ENCODE peak calls at places on chromosome X, in four cellular contexts. One of them, this sample, is unnamed. For H4K20me1 and H3K4me1, the result is how much of the 10 kb centered on the place peaks cover.

GRCh38 chrX:106247162-106247561 is 79.1 kb downstream of the PWWP3B start:
- DNase-seq in PC-3: peak
- DNase-seq in keratinocyte: no peak
- DNase-seq in IMR-90: no peak
- DNase-seq in this sample: no peak

GRCh38 chrX:25105251-25105650 is 89.5 kb upstream of the ARX start:
- DNase-seq in IMR-90: no peak
- DNase-seq in PC-3: no peak
- DNase-seq in keratinocyte: no peak
- DNase-seq in this sample: peak

GRCh38 chrX:131821945-131822622 is 201.0 kb upstream of the STK26 start:
- DNase-seq in keratinocyte: no peak
- DNase-seq in IMR-90: peak
- DNase-seq in PC-3: no peak
- DNase-seq in this sample: no peak

GRCh38 chrX:29231800-29232199 is 644.6 kb downstream of the IL1RAPL1 start:
- DNase-seq in PC-3: peak
- DNase-seq in IMR-90: peak
- DNase-seq in keratinocyte: no peak
- DNase-seq in this sample: no peak

GRCh38 chrX:31871989-31872388 is 800.1 kb upstream of the FTHL17 start:
- DNase-seq in IMR-90: no peak
- DNase-seq in keratinocyte: no peak
- DNase-seq in PC-3: no peak
- DNase-seq in this sample: peak

GRCh38 chrX:50827996-50828395 is 14.0 kb upstream of the SHROOM4 start:
- DNase-seq in IMR-90: peak
- DNase-seq in PC-3: peak
- DNase-seq in keratinocyte: peak
- DNase-seq in this sample: no peak

GRCh38 chrX:121802881-121803412 is 755.5 kb downstream of the GLUD2 start:
- DNase-seq in keratinocyte: no peak
- DNase-seq in PC-3: no peak
- DNase-seq in IMR-90: no peak
- DNase-seq in this sample: no peak

GRCh38 chrX:70262952-70263567 is 3.1 kb upstream of the P2RY4 start:
- DNase-seq in IMR-90: peak
- DNase-seq in PC-3: peak
- DNase-seq in keratinocyte: peak
- DNase-seq in this sample: peak

GRCh38 chrX:48938721-48939416 is 18.5 kb downstream of the OTUD5 start:
- DNase-seq in PC-3: no peak
- DNase-seq in keratinocyte: no peak
- DNase-seq in IMR-90: no peak
- DNase-seq in this sample: no peak

GRCh38 chrX:10875995-10876394 is 235.1 kb upstream of the HCCS start:
- DNase-seq in PC-3: no peak
- DNase-seq in IMR-90: no peak
- DNase-seq in keratinocyte: no peak
- DNase-seq in this sample: no peak

GRCh38 chrX:57177070-57177469 is 39.9 kb upstream of the SPIN2A start:
- DNase-seq in keratinocyte: no peak
- DNase-seq in PC-3: no peak
- DNase-seq in IMR-90: no peak
- DNase-seq in this sample: no peak

GRCh38 chrX:57178605-57179004 is 41.4 kb upstream of the SPIN2A start:
- DNase-seq in PC-3: no peak
- DNase-seq in keratinocyte: no peak
- DNase-seq in IMR-90: no peak
- DNase-seq in this sample: no peak
- H4K20me1 ChIP-seq in PC-3: under half
- H4K20me1 ChIP-seq in keratinocyte: under half
- H4K20me1 ChIP-seq in IMR-90: under half
- H4K20me1 ChIP-seq in this sample: under half

GRCh38 chrX:68833855-68834331 is 5.1 kb downstream of the EFNB1 start:
- DNase-seq in PC-3: peak
- DNase-seq in keratinocyte: no peak
- DNase-seq in IMR-90: no peak
- DNase-seq in this sample: no peak
- H3K4me1 ChIP-seq in PC-3: under half
- H3K4me1 ChIP-seq in keratinocyte: under half
- H3K4me1 ChIP-seq in IMR-90: under half
- H3K4me1 ChIP-seq in this sample: under half

GRCh38 chrX:51852621-51853020 is 40.8 kb upstream of the MAGED1 start:
- DNase-seq in keratinocyte: no peak
- DNase-seq in IMR-90: no peak
- DNase-seq in PC-3: no peak
- DNase-seq in this sample: peak

GRCh38 chrX:51851507-51852085 is 41.8 kb upstream of the MAGED1 start:
- DNase-seq in PC-3: peak
- DNase-seq in keratinocyte: peak
- DNase-seq in IMR-90: no peak
- DNase-seq in this sample: no peak

GRCh38 chrX:51852096-51852495 is 41.3 kb upstream of the MAGED1 start:
- DNase-seq in keratinocyte: no peak
- DNase-seq in IMR-90: no peak
- DNase-seq in PC-3: no peak
- DNase-seq in this sample: peak

GRCh38 chrX:51853251-51853650 is 40.2 kb upstream of the MAGED1 start:
- DNase-seq in IMR-90: no peak
- DNase-seq in keratinocyte: no peak
- DNase-seq in PC-3: no peak
- DNase-seq in this sample: peak

DNA sequence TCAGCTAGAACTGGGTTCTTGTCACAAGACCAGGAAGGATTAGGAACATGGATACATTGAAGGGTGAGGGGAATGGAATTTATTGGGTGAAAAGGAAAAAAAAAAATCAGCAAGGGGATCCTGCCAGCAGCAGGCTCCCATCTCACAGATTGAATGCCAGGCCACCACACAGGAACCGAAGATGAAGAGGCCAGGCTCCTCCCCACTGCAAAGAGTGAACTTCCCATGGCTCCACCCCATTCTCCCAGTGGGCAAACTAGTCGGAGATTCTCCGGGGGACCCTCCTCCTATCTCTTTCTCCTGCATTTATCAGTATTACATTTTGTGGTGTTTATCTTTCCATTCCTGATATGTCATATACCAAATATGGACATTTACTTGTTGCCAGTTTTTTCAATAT is 46.0 kb upstream of the MAGED1 start:
- DNase-seq in IMR-90: no peak
- DNase-seq in keratinocyte: no peak
- DNase-seq in PC-3: no peak
- DNase-seq in this sample: no peak
- H4K20me1 ChIP-seq in IMR-90: under half
- H4K20me1 ChIP-seq in keratinocyte: under half
- H4K20me1 ChIP-seq in PC-3: under half
- H4K20me1 ChIP-seq in this sample: under half

GRCh38 chrX:150062292-150063137 is 124.2 kb upstream of the EOLA2 start:
- DNase-seq in PC-3: peak
- DNase-seq in keratinocyte: no peak
- DNase-seq in IMR-90: peak
- DNase-seq in this sample: no peak

GRCh38 chrX:150063673-150064072 is 125.4 kb upstream of the EOLA2 start:
- DNase-seq in IMR-90: no peak
- DNase-seq in keratinocyte: no peak
- DNase-seq in PC-3: no peak
- DNase-seq in this sample: no peak

GRCh38 chrX:150058728-150059127 is 120.4 kb upstream of the EOLA2 start:
- DNase-seq in keratinocyte: no peak
- DNase-seq in IMR-90: no peak
- DNase-seq in PC-3: peak
- DNase-seq in this sample: no peak

GRCh38 chrX:150063138-150063518 is 124.8 kb upstream of the EOLA2 start:
- DNase-seq in PC-3: no peak
- DNase-seq in keratinocyte: no peak
- DNase-seq in IMR-90: no peak
- DNase-seq in this sample: no peak

DNA sequence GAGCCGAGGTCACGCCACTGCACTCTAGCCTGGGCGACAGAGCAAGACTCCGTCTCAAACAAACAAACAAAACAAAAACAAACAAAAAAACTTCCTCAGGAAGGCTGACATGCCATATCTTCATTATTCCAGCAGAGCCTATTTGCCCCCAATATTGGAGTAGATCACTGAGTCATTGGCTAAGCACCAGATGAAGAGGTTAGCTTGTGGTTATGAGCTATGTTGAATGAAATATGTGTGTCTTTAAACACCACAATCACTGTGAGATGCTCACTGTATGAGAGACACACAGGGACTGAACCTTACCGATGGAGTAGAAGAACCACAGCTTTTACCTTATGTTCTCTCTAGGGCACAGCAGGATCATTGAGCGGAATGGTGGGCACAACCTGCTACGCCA is 122.1 kb upstream of the EOLA2 start:
- DNase-seq in IMR-90: peak
- DNase-seq in PC-3: peak
- DNase-seq in keratinocyte: no peak
- DNase-seq in this sample: no peak
- H3K4me1 ChIP-seq in IMR-90: under half
- H3K4me1 ChIP-seq in PC-3: under half
- H3K4me1 ChIP-seq in keratinocyte: under half
- H3K4me1 ChIP-seq in this sample: under half

DNA sequence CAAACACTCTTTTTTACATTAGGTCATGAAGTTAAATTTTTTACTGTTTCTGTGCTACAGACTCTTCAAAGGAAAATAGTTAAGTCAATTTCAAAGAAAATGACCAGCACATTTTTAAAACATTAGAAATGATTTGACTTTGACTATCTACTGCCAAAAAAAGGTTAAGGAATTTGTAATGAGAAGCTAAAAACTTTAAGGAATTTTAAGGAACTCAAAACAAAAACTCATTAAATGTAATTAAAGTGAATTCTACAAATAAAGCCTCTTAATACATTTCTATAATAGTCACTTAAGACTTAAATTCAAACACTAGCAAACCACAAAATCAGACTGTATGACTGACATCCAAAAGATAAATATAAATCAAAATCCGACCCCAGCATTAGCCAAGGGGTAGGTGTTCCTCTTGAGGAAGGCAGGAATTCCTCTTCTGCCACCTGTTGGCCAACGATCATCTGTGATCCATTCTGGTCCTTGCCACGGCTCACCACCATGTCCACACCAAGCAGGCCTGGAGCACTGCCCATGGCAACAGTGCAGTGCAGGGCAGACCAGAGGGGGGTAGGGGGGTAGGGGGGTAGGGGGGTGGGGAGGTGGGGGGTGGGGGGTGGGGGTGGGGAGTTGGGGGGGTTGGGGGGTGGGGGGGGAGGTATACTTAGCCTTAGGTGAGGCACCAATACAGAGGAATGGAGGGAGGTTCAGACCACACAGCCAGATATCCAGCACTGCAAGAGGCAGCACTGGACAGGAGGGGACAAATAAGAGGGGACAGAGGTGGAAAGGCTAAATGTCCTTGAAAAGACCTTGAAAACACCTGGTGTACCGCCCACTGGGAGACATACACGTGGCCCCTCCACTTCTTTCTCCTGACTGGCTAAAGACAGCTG is 287.4 kb downstream of the CHIC1 start:
- DNase-seq in PC-3: peak
- DNase-seq in keratinocyte: no peak
- DNase-seq in IMR-90: peak
- DNase-seq in this sample: peak
- H4K20me1 ChIP-seq in PC-3: under half
- H4K20me1 ChIP-seq in keratinocyte: under half
- H4K20me1 ChIP-seq in IMR-90: half or more
- H4K20me1 ChIP-seq in this sample: under half

GRCh38 chrX:2693123-2693438 is 2.0 kb downstream of the CD99 start:
- DNase-seq in PC-3: no peak
- DNase-seq in keratinocyte: no peak
- DNase-seq in IMR-90: no peak
- DNase-seq in this sample: no peak
- H3K4me1 ChIP-seq in PC-3: under half
- H3K4me1 ChIP-seq in keratinocyte: under half
- H3K4me1 ChIP-seq in IMR-90: under half
- H3K4me1 ChIP-seq in this sample: under half